ENCODE peak calls at places on chromosomes 7 and 10, in five cellular contexts. One of them, this sample, is unnamed.

GRCh38 chr7:1160665-1161010 is 642 bp upstream of the ZFAND2A start:
- DNase-seq in HT1080: no peak
- DNase-seq in H54: peak
- DNase-seq in amniotic stem cell: no peak
- DNase-seq in amniotic epithelial cell: no peak
- DNase-seq in this sample: peak

GRCh38 chr10:128124813-128125403 is 1.3 kb downstream of the MKI67 start:
- DNase-seq in HT1080: peak
- DNase-seq in amniotic epithelial cell: no peak
- DNase-seq in H54: no peak
- DNase-seq in amniotic stem cell: no peak
- DNase-seq in this sample: no peak

GRCh38 chr10:78543749-78544446 is 510.2 kb downstream of the RPS24 start:
- DNase-seq in H54: no peak
- DNase-seq in amniotic epithelial cell: peak
- DNase-seq in amniotic stem cell: no peak
- DNase-seq in HT1080: no peak
- DNase-seq in this sample: no peak

GRCh38 chr10:79002336-79002735 is 66.4 kb upstream of the ZMIZ1 start:
- DNase-seq in H54: no peak
- DNase-seq in amniotic stem cell: no peak
- DNase-seq in HT1080: no peak
- DNase-seq in amniotic epithelial cell: no peak
- DNase-seq in this sample: no peak

GRCh38 chr7:12898610-12899009 is 211.2 kb downstream of the ARL4A start:
- DNase-seq in H54: no peak
- DNase-seq in HT1080: no peak
- DNase-seq in amniotic stem cell: no peak
- DNase-seq in amniotic epithelial cell: no peak
- DNase-seq in this sample: no peak

GRCh38 chr10:131854579-131855335 is 46.1 kb upstream of the PPP2R2D start:
- DNase-seq in amniotic stem cell: no peak
- DNase-seq in HT1080: no peak
- DNase-seq in H54: no peak
- DNase-seq in amniotic epithelial cell: no peak
- DNase-seq in this sample: no peak

GRCh38 chr7:79653136-79653631 is 199.7 kb upstream of the MAGI2 start:
- DNase-seq in H54: no peak
- DNase-seq in amniotic epithelial cell: peak
- DNase-seq in HT1080: no peak
- DNase-seq in amniotic stem cell: no peak
- DNase-seq in this sample: peak

GRCh38 chr7:33807779-33808482 is 97.4 kb upstream of the BMPER start:
- DNase-seq in H54: peak
- DNase-seq in amniotic epithelial cell: peak
- DNase-seq in amniotic stem cell: peak
- DNase-seq in HT1080: peak
- DNase-seq in this sample: peak

GRCh38 chr7:20267482-20267881 is 50.3 kb upstream of the MACC1 start:
- DNase-seq in HT1080: no peak
- DNase-seq in amniotic epithelial cell: no peak
- DNase-seq in H54: no peak
- DNase-seq in amniotic stem cell: no peak
- DNase-seq in this sample: peak

GRCh38 chr10:124152139-124152780 is 58.9 kb upstream of the CHST15 start:
- DNase-seq in amniotic epithelial cell: peak
- DNase-seq in amniotic stem cell: peak
- DNase-seq in H54: peak
- DNase-seq in HT1080: peak
- DNase-seq in this sample: peak

GRCh38 chr10:103493362-103493871 is at the start of gene NEURL1:
- DNase-seq in HT1080: no peak
- DNase-seq in H54: no peak
- DNase-seq in amniotic epithelial cell: no peak
- DNase-seq in amniotic stem cell: no peak
- DNase-seq in this sample: no peak

GRCh38 chr10:58023341-58024073 is 244.2 kb downstream of the IPMK start:
- DNase-seq in amniotic epithelial cell: peak
- DNase-seq in HT1080: peak
- DNase-seq in H54: peak
- DNase-seq in amniotic stem cell: peak
- DNase-seq in this sample: peak

GRCh38 chr10:73537288-73537687 is 41.5 kb upstream of the PPP3CB start:
- DNase-seq in amniotic epithelial cell: peak
- DNase-seq in amniotic stem cell: no peak
- DNase-seq in HT1080: no peak
- DNase-seq in H54: no peak
- DNase-seq in this sample: no peak

GRCh38 chr7:153454283-153454682 is 597.9 kb upstream of the DPP6 start:
- DNase-seq in H54: no peak
- DNase-seq in HT1080: no peak
- DNase-seq in amniotic stem cell: no peak
- DNase-seq in amniotic epithelial cell: no peak
- DNase-seq in this sample: no peak

GRCh38 chr7:113715262-113715661 is 203.5 kb downstream of the PPP1R3A start:
- DNase-seq in amniotic epithelial cell: no peak
- DNase-seq in H54: no peak
- DNase-seq in amniotic stem cell: no peak
- DNase-seq in HT1080: no peak
- DNase-seq in this sample: no peak

GRCh38 chr10:65294329-65294728 is 1631.5 kb upstream of the LRRTM3 start:
- DNase-seq in H54: peak
- DNase-seq in amniotic epithelial cell: peak
- DNase-seq in HT1080: peak
- DNase-seq in amniotic stem cell: no peak
- DNase-seq in this sample: peak

GRCh38 chr10:1643161-1643910 is 94.0 kb downstream of the ADARB2 start:
- DNase-seq in H54: peak
- DNase-seq in HT1080: peak
- DNase-seq in amniotic epithelial cell: no peak
- DNase-seq in amniotic stem cell: no peak
- DNase-seq in this sample: peak

GRCh38 chr7:29156798-29157461 is 10.6 kb upstream of the CPVL start:
- DNase-seq in amniotic epithelial cell: no peak
- DNase-seq in amniotic stem cell: no peak
- DNase-seq in H54: no peak
- DNase-seq in HT1080: no peak
- DNase-seq in this sample: no peak

GRCh38 chr10:125980521-125980920 is 84.2 kb downstream of the FANK1 start:
- DNase-seq in HT1080: no peak
- DNase-seq in amniotic epithelial cell: no peak
- DNase-seq in amniotic stem cell: no peak
- DNase-seq in H54: no peak
- DNase-seq in this sample: no peak

GRCh38 chr7:135253851-135254815 is 20.5 kb downstream of the STRA8 start:
- DNase-seq in amniotic stem cell: peak
- DNase-seq in H54: peak
- DNase-seq in amniotic epithelial cell: peak
- DNase-seq in HT1080: peak
- DNase-seq in this sample: peak

GRCh38 chr10:23955456-23955855 is 253.5 kb upstream of the KIAA1217 start:
- DNase-seq in H54: no peak
- DNase-seq in HT1080: no peak
- DNase-seq in amniotic stem cell: no peak
- DNase-seq in amniotic epithelial cell: no peak
- DNase-seq in this sample: no peak

GRCh38 chr7:118844748-118845147 is 620.2 kb downstream of the ANKRD7 start:
- DNase-seq in amniotic epithelial cell: peak
- DNase-seq in H54: no peak
- DNase-seq in HT1080: peak
- DNase-seq in amniotic stem cell: no peak
- DNase-seq in this sample: peak

This sample was measured in A172.